ENCODE peak calls at places on chromosome X, in eight cellular contexts. O is hepatocyte; L is fibroblast of pulmonary artery; X is ecto neural progenitor cell; Z is NCI-H1436; S is GM23248; V is stimulated activated CD4-positive, alpha-beta T cell treated with anti-CD3 and anti-CD28 coated beads, Interleukin-4, amount 100 ng/mL, for 48 hours; T is fibroblast of lung. Y is an unnamed sample.

GRCh38 chrX:106177106-106177981 is 9.2 kb downstream of the PWWP3B start:
- DNase-seq in X (peak; percentile 72), Z (no peak), T (peak; percentile 41), L (peak; percentile 86), V (no peak), S (no peak), O (peak; percentile 67), Y (no peak)

GRCh38 chrX:16075087-16075486 is 48.3 kb upstream of the GRPR start:
- DNase-seq in Z (no peak), T (no peak), X (no peak), L (no peak), V (no peak), O (no peak), S (no peak), Y (no peak)

GRCh38 chrX:56788717-56789122 is 59.7 kb downstream of the NBDY start:
- DNase-seq in L (peak; percentile 32), Z (no peak), S (no peak), X (no peak), T (no peak), O (no peak), V (no peak), Y (no peak)

GRCh38 chrX:124211312-124211942 is 121.0 kb upstream of the TEX13D start:
- DNase-seq in V (no peak), L (peak; percentile 20), X (no peak), T (no peak), Z (peak; percentile 23), S (peak; percentile 48), O (peak; percentile 37), Y (no peak)

GRCh38 chrX:65522739-65523372 is 11.7 kb downstream of the LAS1L start:
- DNase-seq in T (peak; percentile 36), L (peak; percentile 77), V (no peak), S (peak; percentile 62), Z (no peak), O (no peak), X (no peak), Y (no peak)

GRCh38 chrX:39477438-39478120 is 620.2 kb downstream of the BCOR start:
- DNase-seq in O (peak; percentile 62), T (peak; percentile 27), S (no peak), X (peak; percentile 76), Z (peak; percentile 41), V (no peak), L (peak; percentile 39), Y (peak; percentile 30)

GRCh38 chrX:10089378-10089795 is 67.4 kb upstream of the CLCN4 start:
- DNase-seq in Z (no peak), S (no peak), O (no peak), V (no peak), X (no peak), T (peak; percentile 60), L (no peak), Y (no peak)

GRCh38 chrX:23887918-23888317 is 19.8 kb downstream of the APOO start:
- DNase-seq in S (no peak), L (no peak), T (no peak), Z (no peak), V (no peak), O (no peak), X (no peak), Y (no peak)

GRCh38 chrX:17005712-17006372 is 59.4 kb downstream of the REPS2 start:
- DNase-seq in T (no peak), L (peak; percentile 56), X (no peak), O (no peak), S (no peak), V (no peak), Z (no peak), Y (no peak)

GRCh38 chrX:13119386-13119785 is 75.0 kb upstream of the FAM9C start:
- DNase-seq in T (peak; percentile 28), S (peak; percentile 64), O (no peak), L (peak; percentile 61), Z (no peak), X (no peak), V (no peak), Y (no peak)

GRCh38 chrX:84187501-84188319 is at the start of gene RPS6KA6:
- DNase-seq in O (peak; percentile 41), T (peak; percentile 30), Z (no peak), V (no peak), S (peak; percentile 63), X (peak; percentile 75), L (peak; percentile 15), Y (no peak)

GRCh38 chrX:29662759-29663503 is 552.4 kb upstream of the MAGEB2 start:
- DNase-seq in V (no peak), T (peak; percentile 97), S (peak; percentile 92), O (peak; percentile 48), X (no peak), L (peak; percentile 87), Z (no peak), Y (peak; percentile 94)

GRCh38 chrX:124098089-124098488 is 136.6 kb downstream of the STAG2 start:
- DNase-seq in X (no peak), T (peak; percentile 44), S (peak; percentile 59), V (no peak), O (peak; percentile 49), L (peak; percentile 48), Z (peak; percentile 20), Y (peak; percentile 5)

GRCh38 chrX:40928076-40928475 is 157.2 kb upstream of the USP9X start:
- DNase-seq in S (no peak), O (no peak), T (no peak), V (no peak), X (no peak), L (no peak), Z (no peak), Y (no peak)

GRCh38 chrX:72115380-72115779 is 16.3 kb downstream of the RTL5 start:
- DNase-seq in L (no peak), Z (no peak), S (no peak), T (no peak), O (no peak), V (no peak), X (peak; percentile 58), Y (no peak)

GRCh38 chrX:41737065-41737464 is 13.1 kb downstream of the GPR82 start:
- DNase-seq in O (no peak), Z (no peak), L (no peak), S (no peak), T (no peak), V (no peak), X (no peak), Y (no peak)

GRCh38 chrX:50903387-50904027 is 7.0 kb upstream of the BMP15 start:
- DNase-seq in L (peak; percentile 54), S (peak; percentile 63), V (no peak), X (peak; percentile 47), O (peak; percentile 64), Z (peak; percentile 1), T (peak; percentile 30), Y (peak; percentile 8)

GRCh38 chrX:120536056-120536455 is 24.7 kb downstream of the CUL4B start:
- DNase-seq in O (no peak), T (no peak), V (no peak), X (no peak), L (no peak), S (no peak), Z (no peak), Y (no peak)

GRCh38 chrX:30910124-30910860 is 21.2 kb upstream of the TAB3 start:
- DNase-seq in T (peak; percentile 60), L (no peak), V (no peak), S (peak; percentile 59), O (no peak), X (no peak), Z (no peak), Y (no peak)

GRCh38 chrX:17854069-17854468 is 7.0 kb downstream of the RAI2 start:
- DNase-seq in X (no peak), T (no peak), L (no peak), S (no peak), V (no peak), Z (no peak), O (no peak), Y (no peak)

GRCh38 chrX:22276781-22277180 is 4.1 kb downstream of the CBLL2 start:
- DNase-seq in X (no peak), O (no peak), V (no peak), T (peak; percentile 37), L (no peak), Z (no peak), S (peak; percentile 48), Y (no peak)

GRCh38 chrX:100319716-100320115 is 90.4 kb downstream of the PCDH19 start:
- DNase-seq in T (peak; percentile 0), V (no peak), S (peak; percentile 23), X (no peak), O (no peak), Z (no peak), L (no peak), Y (no peak)

Y was measured in foreskin melanocyte.